ENCODE peak calls at places on chromosomes 12 and 14, in four cellular contexts. E is stimulated activated CD8-positive, alpha-beta memory T cell treated with anti-CD3 and anti-CD28 coated beads, Interleukin-2, amount 100 ng/mL, for 48 hours; L is activated CD4-positive, alpha-beta T cell treated with anti-CD3 and anti-CD28 coated beads for 36 hours; I is foreskin fibroblast. Z is an unnamed sample.

GRCh38 chr12:92553389-92553788 is 149.4 kb upstream of the PLEKHG7 start:
- DNase-seq in E (no peak), L (no peak), I (no peak), Z (no peak)

GRCh38 chr12:19411234-19412221 is 27.8 kb upstream of the AEBP2 start:
- DNase-seq in E (no peak), L (no peak), I (no peak), Z (no peak)

GRCh38 chr14:38721822-38722431 is 381.1 kb downstream of the SEC23A start:
- DNase-seq in E (peak), L (peak), I (peak), Z (peak)

GRCh38 chr12:95446511-95446910 is 27.4 kb upstream of the METAP2 start:
- DNase-seq in E (no peak), L (peak), I (peak), Z (no peak)

GRCh38 chr12:53550595-53550994 is 43.3 kb upstream of the NPFF start:
- DNase-seq in E (no peak), L (no peak), I (peak), Z (no peak)

GRCh38 chr12:109872-110271 is 43.3 kb downstream of the IQSEC3 start:
- DNase-seq in E (no peak), L (no peak), I (no peak), Z (no peak)

GRCh38 chr12:90908465-90908864 is 46.5 kb downstream of the CCER1 start:
- DNase-seq in E (no peak), L (no peak), I (peak), Z (peak)

GRCh38 chr12:3003593-3003992 is 44.4 kb downstream of the TEAD4 start:
- DNase-seq in E (no peak), L (no peak), I (no peak), Z (no peak)

GRCh38 chr12:124024263-124024678 is 51.3 kb downstream of the ZNF664 start:
- DNase-seq in E (no peak), L (no peak), I (peak), Z (no peak)

GRCh38 chr14:68203871-68204270 is 384.3 kb downstream of the RAD51B start:
- DNase-seq in E (no peak), L (no peak), I (no peak), Z (no peak)

GRCh38 chr12:103798586-103798985 is 42.4 kb downstream of the NT5DC3 start:
- DNase-seq in E (no peak), L (no peak), I (no peak), Z (no peak)

GRCh38 chr12:64600164-64600561 is 10.1 kb upstream of the RASSF3 start:
- DNase-seq in E (no peak), L (no peak), I (no peak), Z (no peak)

GRCh38 chr14:69592923-69593677 is 18.3 kb upstream of the SUSD6 start:
- DNase-seq in E (no peak), L (no peak), I (peak), Z (no peak)

GRCh38 chr12:91461061-91461460 is 278.4 kb upstream of the DCN start:
- DNase-seq in E (no peak), L (no peak), I (no peak), Z (no peak)

GRCh38 chr12:53775478-53776145 is 23.8 kb upstream of the CISTR start:
- DNase-seq in E (no peak), L (no peak), I (no peak), Z (no peak)

GRCh38 chr12:64752833-64753238 is 6.4 kb downstream of the GNS start:
- DNase-seq in E (no peak), L (no peak), I (no peak), Z (peak)

GRCh38 chr12:47586952-47587669 is 118.7 kb downstream of the RPAP3 start:
- DNase-seq in E (no peak), L (no peak), I (no peak), Z (no peak)

GRCh38 chr14:77301103-77301502 is 19.6 kb downstream of the POMT2 start:
- DNase-seq in E (peak), L (peak), I (peak), Z (peak)

GRCh38 chr14:35506927-35507326 is 27.0 kb upstream of the INSM2 start:
- DNase-seq in E (no peak), L (no peak), I (peak), Z (no peak)

GRCh38 chr12:130800312-130800711 is 38.7 kb downstream of the STX2 start:
- DNase-seq in E (no peak), L (no peak), I (no peak), Z (no peak)

GRCh38 chr14:76307786-76308780 is 67.9 kb upstream of the ESRRB start:
- DNase-seq in E (no peak), L (no peak), I (no peak), Z (no peak)

GRCh38 chr14:61463664-61464063 is 142.3 kb downstream of the PRKCH start:
- DNase-seq in E (no peak), L (no peak), I (no peak), Z (no peak)

GRCh38 chr14:75610839-75611238 is 32.4 kb downstream of the FLVCR2 start:
- DNase-seq in E (no peak), L (no peak), I (peak), Z (no peak)

GRCh38 chr12:93229494-93230310 is 148.0 kb upstream of the NUDT4 start:
- DNase-seq in E (no peak), L (no peak), I (peak), Z (peak)

GRCh38 chr12:75658826-75659823 is 147.7 kb upstream of the KRR1 start:
- DNase-seq in E (no peak), L (peak), I (peak), Z (peak)

GRCh38 chr14:61838661-61839060 is 76.4 kb downstream of the SNAPC1 start:
- DNase-seq in E (no peak), L (no peak), I (peak), Z (no peak)

Z was measured in COLO829.